ENCODE peak calls at places on chromosomes 11 and 22, in four cellular contexts. D is right cardiac atrium, C is K562, K is kidney. X is an unnamed sample.

GRCh38 chr11:70523384-70524095 is 125.2 kb downstream of the CTTN start:
- DNase-seq in K (peak; percentile 54), C (no peak), D (peak; percentile 24), X (no peak)

GRCh38 chr11:111591187-111591960 is 10.9 kb upstream of the SIK2 start:
- DNase-seq in D (no peak), C (no peak), K (no peak), X (no peak)

GRCh38 chr11:45615182-45615792 is 50.1 kb downstream of the CHST1 start:
- DNase-seq in K (no peak), D (no peak), C (no peak), X (no peak)

GRCh38 chr22:19874307-19875060 is 19.8 kb upstream of the GNB1L start:
- DNase-seq in C (no peak), D (peak; percentile 70), K (peak; percentile 72), X (peak; percentile 90)

GRCh38 chr11:2828585-2829330 is 56.8 kb downstream of the CDKN1C start:
- DNase-seq in D (peak; percentile 35), C (no peak), K (no peak), X (peak; percentile 11)

GRCh38 chr22:22552630-22553029 is 6.4 kb downstream of the PRAME start:
- DNase-seq in K (no peak), C (peak; percentile 87), D (no peak), X (no peak)

GRCh38 chr11:1760351-1761109 is 3.2 kb downstream of the CTSD start:
- DNase-seq in D (peak; percentile 95), K (peak; percentile 99), C (peak; percentile 55), X (peak; percentile 92)

GRCh38 chr11:95363189-95363588 is 132.2 kb upstream of the SESN3 start:
- DNase-seq in D (no peak), C (no peak), K (no peak), X (no peak)

GRCh38 chr11:131217313-131218297 is 152.8 kb upstream of the NTM start:
- DNase-seq in K (no peak), D (no peak), C (no peak), X (no peak)

GRCh38 chr11:45933131-45933821 is 10.8 kb downstream of the LARGE2 start:
- DNase-seq in C (no peak), K (no peak), D (peak; percentile 29), X (no peak)

GRCh38 chr11:55949330-55949729 is 13.1 kb upstream of the OR5I1 start:
- DNase-seq in D (no peak), C (no peak), K (no peak), X (no peak)

GRCh38 chr11:120335596-120335927 is 651 bp upstream of the ARHGEF12 start:
- DNase-seq in C (no peak), K (no peak), D (no peak), X (no peak)

GRCh38 chr11:20035701-20036601 is 124.3 kb downstream of the DBX1 start:
- DNase-seq in C (peak; percentile 40), K (no peak), D (no peak), X (no peak)

GRCh38 chr11:18019650-18020049 is 6.8 kb upstream of the SERGEF start:
- DNase-seq in K (no peak), C (no peak), D (no peak), X (no peak)

GRCh38 chr11:47148903-47149535 is 27.7 kb downstream of the ARFGAP2 start:
- DNase-seq in K (peak; percentile 50), C (no peak), D (no peak), X (no peak)

GRCh38 chr11:9143726-9144125 is 52.3 kb upstream of the SCUBE2 start:
- DNase-seq in D (no peak), K (no peak), C (no peak), X (no peak)

GRCh38 chr22:35743466-35743865 is 25.8 kb downstream of the APOL5 start:
- DNase-seq in K (no peak), D (no peak), C (no peak), X (no peak)

GRCh38 chr11:64376071-64376470 is 17.1 kb downstream of the RPS6KA4 start:
- DNase-seq in D (no peak), C (no peak), K (no peak), X (no peak)

GRCh38 chr11:127677813-127678212 is 677.2 kb upstream of the KIRREL3 start:
- DNase-seq in K (no peak), C (no peak), D (no peak), X (no peak)

GRCh38 chr22:22454997-22455396 is 53.5 kb downstream of the ZNF280B start:
- DNase-seq in K (no peak), D (no peak), C (peak; percentile 19), X (no peak)

GRCh38 chr11:134502153-134502550 is 90.1 kb upstream of the B3GAT1 start:
- DNase-seq in D (no peak), C (no peak), K (peak; percentile 13), X (no peak)

GRCh38 chr11:35629511-35629910 is 11.3 kb downstream of the FJX1 start:
- DNase-seq in D (no peak), C (no peak), K (no peak), X (no peak)

GRCh38 chr11:74671520-74672196 is 59.6 kb downstream of the CHRDL2 start:
- DNase-seq in C (no peak), D (no peak), K (no peak), X (no peak)

GRCh38 chr11:130112071-130112830 is 42.6 kb downstream of the APLP2 start:
- DNase-seq in D (no peak), K (no peak), C (no peak), X (no peak)

GRCh38 chr11:61532136-61533038 is 23.8 kb downstream of the LRRC10B start:
- DNase-seq in C (peak; percentile 84), K (no peak), D (no peak), X (no peak)

GRCh38 chr11:31499576-31500178 is 9.7 kb downstream of the IMMP1L start:
- DNase-seq in D (no peak), K (no peak), C (no peak), X (no peak)

GRCh38 chr11:126109941-126110731 is 47.5 kb upstream of the CDON start:
- DNase-seq in D (no peak), K (no peak), C (no peak), X (no peak)

GRCh38 chr11:64259533-64260067 is 8.3 kb downstream of the PLCB3 start:
- DNase-seq in D (no peak), C (peak; percentile 24), K (peak; percentile 17), X (no peak)

GRCh38 chr11:81497202-81497804 is 1236.4 kb downstream of the FAM181B start:
- DNase-seq in C (peak; percentile 30), D (no peak), K (no peak), X (no peak)

GRCh38 chr11:125494987-125495725 is 909 bp downstream of the FEZ1 start:
- DNase-seq in K (peak; percentile 76), C (no peak), D (peak; percentile 81), X (no peak)

GRCh38 chr11:3894128-3894731 is 38.8 kb downstream of the STIM1 start:
- DNase-seq in K (peak; percentile 82), D (peak; percentile 75), C (peak; percentile 44), X (peak; percentile 55)

GRCh38 chr11:92941676-92942571 is 27.5 kb upstream of the MTNR1B start:
- DNase-seq in C (peak; percentile 37), D (no peak), K (no peak), X (no peak)

GRCh38 chr11:91935120-91935519 is 289.5 kb upstream of the FAT3 start:
- DNase-seq in K (no peak), C (no peak), D (no peak), X (no peak)

GRCh38 chr11:61650781-61651571 is 29.2 kb upstream of the DAGLA start:
- DNase-seq in D (no peak), K (no peak), C (peak; percentile 52), X (no peak)

GRCh38 chr11:126352934-126353801 is 2.3 kb upstream of the ST3GAL4 start:
- DNase-seq in K (no peak), C (peak; percentile 79), D (no peak), X (no peak)

GRCh38 chr22:19727310-19728150 is 4.2 kb downstream of the GP1BB start:
- DNase-seq in C (no peak), D (no peak), K (no peak), X (no peak)

GRCh38 chr22:45318168-45318557 is 8.4 kb downstream of the FAM118A start:
- DNase-seq in D (peak; percentile 88), C (peak; percentile 59), K (peak; percentile 87), X (peak; percentile 76)

DNA sequence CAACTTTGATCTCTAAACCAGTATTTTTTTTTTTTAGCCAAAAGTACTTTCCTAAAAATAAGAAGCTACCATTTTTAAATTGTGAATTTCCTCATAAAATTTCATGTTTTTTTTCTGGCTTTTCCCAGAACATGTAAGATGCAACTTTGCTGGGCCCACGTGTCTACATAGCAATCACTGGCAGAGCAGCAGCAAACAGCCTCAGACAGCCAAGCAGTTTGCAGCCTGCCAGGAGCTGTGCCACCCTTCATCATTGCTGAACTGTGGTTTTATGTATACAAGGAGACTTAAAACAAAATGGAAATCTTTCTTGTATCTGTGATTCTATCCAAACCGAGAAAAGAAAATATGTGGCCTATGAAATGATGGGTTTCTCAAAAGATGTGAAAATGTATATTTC is 110.2 kb downstream of the GRIA4 start:
- DNase-seq in D (no peak), K (no peak), C (no peak), X (no peak)
- H3K4me3 ChIP-seq in D (no peak overlapping the region), K (no peak overlapping the region), C (no peak overlapping the region), X (no peak overlapping the region)

DNA sequence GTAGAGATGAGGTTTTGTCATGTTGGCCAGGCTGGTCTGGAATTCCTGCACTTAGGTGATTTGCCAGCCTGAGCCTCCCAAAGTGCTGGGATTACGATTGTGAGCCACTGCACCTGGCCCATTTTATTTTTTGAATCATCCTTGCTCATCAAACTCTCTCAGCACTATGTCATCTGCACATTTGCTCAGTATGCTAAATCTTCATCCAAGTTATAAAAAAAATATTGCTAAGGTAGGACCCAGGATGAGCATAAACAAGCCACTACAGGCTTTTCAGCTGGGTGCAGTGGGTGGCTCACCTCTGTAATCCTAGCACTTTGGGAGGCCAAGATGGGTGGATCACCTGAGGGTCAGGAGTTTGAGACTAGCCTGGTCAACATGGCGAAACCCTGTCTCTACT is 510.1 kb upstream of the LARGE1 start:
- DNase-seq in C (no peak), K (no peak), D (no peak), X (no peak)
- H3K27ac ChIP-seq in C (no peak overlapping the region), K (no peak overlapping the region), D (no peak overlapping the region), X (no peak overlapping the region)

GRCh38 chr11:106173291-106173690 is 95.8 kb downstream of the AASDHPPT start:
- DNase-seq in K (no peak), C (no peak), D (no peak), X (no peak)

GRCh38 chr11:106176817-106177216 is 99.4 kb downstream of the AASDHPPT start:
- DNase-seq in C (no peak), D (no peak), K (no peak), X (no peak)

GRCh38 chr11:106167085-106167484 is 89.6 kb downstream of the AASDHPPT start:
- DNase-seq in K (no peak), C (no peak), D (no peak), X (no peak)

GRCh38 chr11:106177311-106177710 is 99.8 kb downstream of the AASDHPPT start:
- DNase-seq in K (no peak), D (no peak), C (no peak), X (no peak)

GRCh38 chr11:106172389-106172991 is 95.0 kb downstream of the AASDHPPT start:
- DNase-seq in D (no peak), K (no peak), C (no peak), X (no peak)
- H3K4me3 ChIP-seq in D (no peak overlapping the region), K (no peak overlapping the region), C (no peak overlapping the region), X (no peak overlapping the region)

GRCh38 chr22:17400305-17400704 is 31.0 kb downstream of the CECR2 start:
- DNase-seq in D (no peak), K (no peak), C (no peak), X (no peak)
- H3K27ac ChIP-seq in D (no peak overlapping the region), K (no peak overlapping the region), C (no peak overlapping the region), X (no peak overlapping the region)